ENCODE peak calls at places on chromosomes 13 and 19, in four cellular contexts. D, U, Y and B are unnamed samples.

GRCh38 chr19:571127-571974 is 1.0 kb upstream of the BSG start:
- DNase-seq in D (no peak), U (peak; percentile 74), Y (no peak), B (no peak)

GRCh38 chr13:75635101-75635620 is 969 bp upstream of the LMO7 start:
- DNase-seq in D (peak; percentile 48), U (peak; percentile 56), Y (no peak), B (peak; percentile 5)

GRCh38 chr13:111262715-111263114 is 57.7 kb upstream of the TEX29 start:
- DNase-seq in D (no peak), U (no peak), Y (no peak), B (no peak)

GRCh38 chr19:2084993-2085720 is 11.0 kb downstream of the MOB3A start:
- DNase-seq in D (no peak), U (no peak), Y (no peak), B (peak; percentile 60)

GRCh38 chr19:34336781-34337271 is 28.2 kb upstream of the GPI start:
- DNase-seq in D (peak; percentile 40), U (peak; percentile 33), Y (no peak), B (no peak)

GRCh38 chr19:18399008-18399407 is 1.6 kb upstream of the LRRC25 start:
- DNase-seq in D (no peak), U (no peak), Y (no peak), B (peak; percentile 48)

GRCh38 chr13:44052843-44053607 is 173.3 kb downstream of the LACC1 start:
- DNase-seq in D (peak; percentile 38), U (peak; percentile 78), Y (peak; percentile 29), B (no peak)

GRCh38 chr19:45717983-45718650 is 12.6 kb downstream of the FBXO46 start:
- DNase-seq in D (no peak), U (no peak), Y (no peak), B (no peak)

GRCh38 chr19:590396-590745 is 690 bp downstream of the HCN2 start:
- DNase-seq in D (peak; percentile 47), U (no peak), Y (no peak), B (no peak)